ENCODE peak calls at places on chromosomes 5 and 9, in four cellular contexts. Q, Y, U and K are unnamed samples.

GRCh38 chr5:128408622-128409021 is 129.4 kb downstream of the FBN2 start:
- DNase-seq in Q (no peak), Y (no peak), U (no peak), K (peak; percentile 23)

GRCh38 chr5:98770158-98770910 is 3.1 kb upstream of the RGMB start:
- DNase-seq in Q (peak; percentile 25), Y (no peak), U (no peak), K (peak; percentile 66)

GRCh38 chr9:74379718-74380117 is 117.4 kb upstream of the RORB start:
- DNase-seq in Q (peak; percentile 45), Y (no peak), U (no peak), K (no peak)

GRCh38 chr5:54930736-54931135 is 54.7 kb downstream of the ESM1 start:
- DNase-seq in Q (no peak), Y (no peak), U (no peak), K (no peak)

GRCh38 chr5:554284-554988 is 30.2 kb upstream of the SLC9A3 start:
- DNase-seq in Q (no peak), Y (no peak), U (no peak), K (no peak)

GRCh38 chr9:31519011-31519410 is 865.4 kb upstream of the ACO1 start:
- DNase-seq in Q (no peak), Y (no peak), U (peak; percentile 21), K (no peak)

GRCh38 chr9:83920469-83920941 is 727 bp downstream of the KIF27 start:
- DNase-seq in Q (no peak), Y (peak; percentile 30), U (peak; percentile 24), K (peak; percentile 38)

GRCh38 chr5:129460121-129460950 is at the start of gene ADAMTS19:
- DNase-seq in Q (peak; percentile 14), Y (no peak), U (no peak), K (peak; percentile 21)

GRCh38 chr5:19903611-19904010 is 84.4 kb downstream of the CDH18 start:
- DNase-seq in Q (no peak), Y (no peak), U (no peak), K (no peak)

GRCh38 chr9:123002754-123003153 is 30.7 kb upstream of the GPR21 start:
- DNase-seq in Q (no peak), Y (no peak), U (no peak), K (peak; percentile 18)

GRCh38 chr9:124716795-124717194 is 54.3 kb downstream of the NR6A1 start:
- DNase-seq in Q (no peak), Y (no peak), U (no peak), K (peak; percentile 76)

GRCh38 chr9:124574534-124574933 is 67.3 kb upstream of the NR5A1 start:
- DNase-seq in Q (no peak), Y (no peak), U (no peak), K (no peak)

GRCh38 chr9:107387401-107387800 is 102.2 kb downstream of the KLF4 start:
- DNase-seq in Q (no peak), Y (no peak), U (no peak), K (no peak)

GRCh38 chr5:1297243-1297642 is 2.4 kb upstream of the TERT start:
- DNase-seq in Q (no peak), Y (no peak), U (no peak), K (no peak)

GRCh38 chr5:77326142-77326541 is 115.7 kb downstream of the PDE8B start:
- DNase-seq in Q (no peak), Y (no peak), U (no peak), K (no peak)

GRCh38 chr5:77168187-77168883 is 42.1 kb upstream of the PDE8B start:
- DNase-seq in Q (peak; percentile 69), Y (no peak), U (no peak), K (peak; percentile 57)

GRCh38 chr5:132183723-132184122 is 43.9 kb downstream of the P4HA2 start:
- DNase-seq in Q (no peak), Y (no peak), U (no peak), K (peak; percentile 25)

GRCh38 chr5:131622633-131623032 is 12.4 kb downstream of the RAPGEF6 start:
- DNase-seq in Q (no peak), Y (no peak), U (no peak), K (peak; percentile 79)

GRCh38 chr9:72154468-72155281 is 5.4 kb downstream of the GDA start:
- DNase-seq in Q (peak; percentile 31), Y (no peak), U (peak; percentile 60), K (no peak)

GRCh38 chr5:69271376-69271775 is 36.7 kb downstream of the CDK7 start:
- DNase-seq in Q (peak; percentile 48), Y (no peak), U (no peak), K (peak; percentile 60)

GRCh38 chr5:172610643-172611042 is 30.4 kb upstream of the NEURL1B start:
- DNase-seq in Q (no peak), Y (no peak), U (no peak), K (no peak)

GRCh38 chr9:96856363-96857286 is 2.3 kb upstream of the ZNF782 start:
- DNase-seq in Q (peak; percentile 60), Y (peak; percentile 57), U (peak; percentile 34), K (peak; percentile 67)

GRCh38 chr5:168670881-168671575 is 91.9 kb upstream of the PANK3 start:
- DNase-seq in Q (no peak), Y (peak; percentile 27), U (no peak), K (no peak)

GRCh38 chr5:60810036-60810435 is 34.0 kb downstream of the ELOVL7 start:
- DNase-seq in Q (no peak), Y (no peak), U (no peak), K (no peak)

GRCh38 chr5:90518666-90519065 is 10.7 kb downstream of the LYSMD3 start:
- DNase-seq in Q (peak; percentile 3), Y (peak; percentile 18), U (no peak), K (peak; percentile 15)

GRCh38 chr9:129863059-129863690 is 27.9 kb downstream of the USP20 start:
- DNase-seq in Q (no peak), Y (peak; percentile 98), U (no peak), K (peak; percentile 81)

GRCh38 chr5:80309871-80310665 is 9.7 kb upstream of the SPZ1 start:
- DNase-seq in Q (no peak), Y (no peak), U (no peak), K (no peak)

GRCh38 chr5:18101532-18101931 is 467.3 kb downstream of the TAF11L14 start:
- DNase-seq in Q (no peak), Y (no peak), U (no peak), K (no peak)

GRCh38 chr9:134709512-134710270 is 68.1 kb downstream of the COL5A1 start:
- DNase-seq in Q (no peak), Y (no peak), U (no peak), K (peak; percentile 33)

GRCh38 chr5:29185558-29185957 is 2007.9 kb upstream of the CDH6 start:
- DNase-seq in Q (no peak), Y (no peak), U (no peak), K (no peak)

GRCh38 chr9:129069128-129069824 is 11.6 kb upstream of the DOLPP1 start:
- DNase-seq in Q (no peak), Y (peak; percentile 86), U (no peak), K (no peak)

GRCh38 chr5:102860035-102860434 is 104.9 kb downstream of the PAM start:
- DNase-seq in Q (no peak), Y (no peak), U (no peak), K (no peak)
- TF ChIP-seq ELK1 in Q (no peak), Y (no peak), U (no peak), K (no peak)

GRCh38 chr5:138349842-138350635 is 2.4 kb upstream of the KDM3B start:
- DNase-seq in Q (no peak), Y (no peak), U (no peak), K (peak; percentile 40)

GRCh38 chr5:138346889-138347288 is 5.6 kb upstream of the KDM3B start:
- DNase-seq in Q (no peak), Y (no peak), U (no peak), K (no peak)

GRCh38 chr5:138340008-138340407 is 1.9 kb downstream of the FAM53C start:
- DNase-seq in Q (no peak), Y (no peak), U (no peak), K (no peak)

GRCh38 chr5:138339464-138339863 is 1.4 kb downstream of the FAM53C start:
- DNase-seq in Q (no peak), Y (no peak), U (no peak), K (no peak)

DNA sequence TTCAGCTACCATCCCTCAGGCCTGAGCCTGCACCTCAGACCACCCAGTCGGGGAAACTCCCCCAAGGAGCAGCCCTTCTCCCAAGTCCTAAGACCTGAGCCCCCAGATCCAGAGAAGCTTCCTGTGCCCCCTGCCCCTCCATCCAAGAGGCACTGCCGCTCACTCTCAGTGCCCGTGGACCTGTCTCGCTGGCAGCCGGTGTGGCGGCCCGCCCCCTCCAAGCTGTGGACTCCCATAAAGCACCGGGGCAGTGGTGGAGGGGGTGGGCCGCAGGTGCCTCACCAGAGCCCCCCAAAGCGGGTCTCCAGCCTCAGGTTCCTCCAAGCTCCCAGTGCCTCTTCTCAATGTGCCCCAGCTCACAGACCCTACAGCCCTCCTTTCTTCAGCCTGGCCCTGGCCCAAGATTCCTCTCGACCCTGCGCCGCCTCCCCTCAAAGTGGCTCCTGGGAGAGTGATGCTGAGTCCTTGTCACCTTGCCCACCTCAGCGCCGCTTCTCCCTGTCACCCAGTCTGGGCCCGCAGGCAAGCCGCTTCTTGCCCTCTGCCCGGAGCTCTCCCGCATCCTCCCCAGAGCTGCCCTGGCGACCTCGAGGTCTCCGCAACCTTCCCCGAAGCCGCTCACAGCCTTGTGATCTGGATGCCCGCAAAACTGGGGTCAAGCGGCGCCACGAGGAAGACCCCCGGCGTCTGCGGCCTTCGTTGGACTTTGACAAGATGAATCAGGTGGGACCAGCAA is 7.0 kb downstream of the FAM53C start:
- DNase-seq in Q (no peak), Y (no peak), U (no peak), K (no peak)
- TF ChIP-seq ELK1 in Q (no peak), Y (no peak), U (no peak), K (no peak)

DNA sequence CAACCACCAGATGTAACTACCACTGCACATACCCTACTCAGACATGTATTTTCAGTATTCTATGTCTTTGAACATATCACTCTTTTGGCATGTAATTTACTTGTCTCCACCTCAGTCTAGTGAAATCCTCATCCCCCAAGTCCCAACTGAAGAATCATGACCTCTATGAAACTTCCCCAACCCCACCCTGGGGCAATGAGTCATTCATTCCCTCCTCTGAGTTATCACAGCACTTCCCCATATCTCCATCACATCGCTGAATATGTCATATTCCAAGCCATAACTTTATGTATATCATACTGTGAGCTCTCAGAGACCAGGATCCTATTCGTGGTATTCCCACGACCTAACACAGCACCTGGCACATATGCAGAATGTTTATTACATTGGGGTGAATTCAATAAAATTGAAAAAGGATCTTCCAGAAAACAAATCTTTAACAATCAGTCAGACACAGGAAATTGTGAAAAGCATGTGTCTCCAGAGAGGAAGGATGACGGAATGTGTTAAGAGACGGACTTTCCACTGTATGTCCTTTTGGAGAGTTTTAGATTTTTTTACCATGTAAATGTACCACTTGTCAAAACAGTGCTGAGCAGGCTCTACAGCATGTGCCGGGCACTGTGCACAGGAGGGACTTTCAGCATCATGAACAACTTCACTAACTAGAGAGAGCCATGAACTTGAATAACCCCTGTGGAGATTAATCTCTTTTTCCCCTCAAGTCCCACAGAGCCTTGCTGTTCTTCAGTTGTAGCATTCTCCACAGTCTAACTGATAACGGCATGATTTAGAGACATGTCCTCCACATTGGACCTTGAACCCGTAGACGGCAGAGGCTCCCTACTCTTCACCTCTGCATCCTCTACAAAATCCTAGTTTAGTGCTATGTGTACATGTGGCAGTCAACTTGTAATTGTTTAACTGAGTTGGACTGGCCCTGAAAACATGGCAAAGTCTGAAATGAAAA is 213.5 kb downstream of the GLIS3 start:
- DNase-seq in Q (peak; percentile 26), Y (no peak), U (no peak), K (peak; percentile 43)
- TF ChIP-seq ELK1 in Q (no peak), Y (no peak), U (no peak), K (no peak)

GRCh38 chr9:118515947-118516346 is 811.7 kb downstream of the TLR4 start:
- DNase-seq in Q (no peak), Y (no peak), U (no peak), K (no peak)

GRCh38 chr9:118510711-118511110 is 806.5 kb downstream of the TLR4 start:
- DNase-seq in Q (no peak), Y (no peak), U (no peak), K (no peak)
- TF ChIP-seq ELK1 in Q (no peak), Y (no peak), U (no peak), K (no peak)